ENCODE peak calls at places on chromosomes 16 and 17, in eight cellular contexts. R, Y, F, G, H, C, X and T are unnamed samples.

GRCh38 chr16:54748611-54749190 is 182.0 kb upstream of the IRX5 start:
- DNase-seq in R (no peak), Y (no peak), F (no peak), G (no peak), H (no peak), C (no peak), X (no peak), T (no peak)

GRCh38 chr17:29613371-29613837 is 9.3 kb downstream of the CORO6 start:
- DNase-seq in R (peak; percentile 87), Y (peak; percentile 99), F (peak; percentile 93), G (peak; percentile 96), H (peak; percentile 35), C (peak; percentile 59), X (no peak), T (peak; percentile 95)

GRCh38 chr16:73068546-73069401 is 20.8 kb upstream of the ZFHX3 start:
- DNase-seq in R (peak; percentile 96), Y (no peak), F (peak; percentile 93), G (peak; percentile 9), H (no peak), C (peak; percentile 99), X (no peak), T (no peak)

GRCh38 chr17:40345161-40346034 is 19.1 kb downstream of the GJD3 start:
- DNase-seq in R (peak; percentile 59), Y (no peak), F (peak; percentile 86), G (peak; percentile 90), H (peak; percentile 74), C (peak; percentile 51), X (peak; percentile 76), T (no peak)

GRCh38 chr17:58335061-58335731 is 6.6 kb upstream of the TSPOAP1 start:
- DNase-seq in R (no peak), Y (no peak), F (peak; percentile 47), G (no peak), H (no peak), C (no peak), X (no peak), T (no peak)

GRCh38 chr17:56707312-56708219 is 114.1 kb downstream of the NOG start:
- DNase-seq in R (peak; percentile 22), Y (no peak), F (no peak), G (peak; percentile 63), H (no peak), C (peak; percentile 65), X (no peak), T (no peak)

GRCh38 chr17:17119533-17119932 is 77.3 kb downstream of the MPRIP start:
- DNase-seq in R (peak; percentile 76), Y (no peak), F (peak; percentile 60), G (no peak), H (no peak), C (peak; percentile 86), X (no peak), T (no peak)

GRCh38 chr16:13983625-13984024 is 63.7 kb downstream of the ERCC4 start:
- DNase-seq in R (no peak), Y (peak; percentile 75), F (no peak), G (no peak), H (no peak), C (no peak), X (no peak), T (no peak)

GRCh38 chr17:29883497-29883896 is 46.5 kb downstream of the SSH2 start:
- DNase-seq in R (no peak), Y (no peak), F (no peak), G (no peak), H (no peak), C (peak; percentile 43), X (no peak), T (no peak)

GRCh38 chr17:55159251-55159650 is 105.5 kb upstream of the HLF start:
- DNase-seq in R (peak; percentile 57), Y (no peak), F (no peak), G (no peak), H (no peak), C (peak; percentile 58), X (no peak), T (no peak)

GRCh38 chr17:1239210-1239609 is 31.0 kb upstream of the BHLHA9 start:
- DNase-seq in R (no peak), Y (no peak), F (no peak), G (no peak), H (no peak), C (peak; percentile 55), X (no peak), T (no peak)

GRCh38 chr17:36937001-36937960 is at the start of gene LHX1:
- DNase-seq in R (no peak), Y (no peak), F (no peak), G (peak; percentile 62), H (peak; percentile 65), C (no peak), X (no peak), T (no peak)

GRCh38 chr16:26987631-26988030 is 79.1 kb upstream of the C16orf82 start:
- DNase-seq in R (peak; percentile 92), Y (no peak), F (no peak), G (no peak), H (no peak), C (peak; percentile 94), X (no peak), T (no peak)

GRCh38 chr17:65181237-65182061 is 44.3 kb downstream of the RGS9 start:
- DNase-seq in R (no peak), Y (no peak), F (no peak), G (no peak), H (no peak), C (no peak), X (no peak), T (no peak)

GRCh38 chr17:59093702-59094231 is 12.9 kb downstream of the TRIM37 start:
- DNase-seq in R (peak; percentile 98), Y (no peak), F (peak; percentile 65), G (no peak), H (no peak), C (peak; percentile 97), X (peak; percentile 64), T (no peak)

GRCh38 chr17:50903604-50904521 is 37.7 kb upstream of the TOB1 start:
- DNase-seq in R (peak; percentile 86), Y (no peak), F (no peak), G (no peak), H (no peak), C (peak; percentile 84), X (peak; percentile 59), T (no peak)

GRCh38 chr17:49629447-49629846 is 48.5 kb downstream of the SPOP start:
- DNase-seq in R (no peak), Y (no peak), F (no peak), G (no peak), H (peak; percentile 21), C (no peak), X (no peak), T (no peak)

GRCh38 chr17:3818786-3819185 is 17.8 kb upstream of the ITGAE start:
- DNase-seq in R (no peak), Y (no peak), F (no peak), G (no peak), H (no peak), C (no peak), X (no peak), T (no peak)

GRCh38 chr17:49414622-49415350 is at the start of gene PHB1:
- DNase-seq in R (peak; percentile 97), Y (peak; percentile 98), F (peak; percentile 98), G (peak; percentile 99), H (peak; percentile 97), C (peak; percentile 97), X (peak; percentile 98), T (peak; percentile 99)

DNA sequence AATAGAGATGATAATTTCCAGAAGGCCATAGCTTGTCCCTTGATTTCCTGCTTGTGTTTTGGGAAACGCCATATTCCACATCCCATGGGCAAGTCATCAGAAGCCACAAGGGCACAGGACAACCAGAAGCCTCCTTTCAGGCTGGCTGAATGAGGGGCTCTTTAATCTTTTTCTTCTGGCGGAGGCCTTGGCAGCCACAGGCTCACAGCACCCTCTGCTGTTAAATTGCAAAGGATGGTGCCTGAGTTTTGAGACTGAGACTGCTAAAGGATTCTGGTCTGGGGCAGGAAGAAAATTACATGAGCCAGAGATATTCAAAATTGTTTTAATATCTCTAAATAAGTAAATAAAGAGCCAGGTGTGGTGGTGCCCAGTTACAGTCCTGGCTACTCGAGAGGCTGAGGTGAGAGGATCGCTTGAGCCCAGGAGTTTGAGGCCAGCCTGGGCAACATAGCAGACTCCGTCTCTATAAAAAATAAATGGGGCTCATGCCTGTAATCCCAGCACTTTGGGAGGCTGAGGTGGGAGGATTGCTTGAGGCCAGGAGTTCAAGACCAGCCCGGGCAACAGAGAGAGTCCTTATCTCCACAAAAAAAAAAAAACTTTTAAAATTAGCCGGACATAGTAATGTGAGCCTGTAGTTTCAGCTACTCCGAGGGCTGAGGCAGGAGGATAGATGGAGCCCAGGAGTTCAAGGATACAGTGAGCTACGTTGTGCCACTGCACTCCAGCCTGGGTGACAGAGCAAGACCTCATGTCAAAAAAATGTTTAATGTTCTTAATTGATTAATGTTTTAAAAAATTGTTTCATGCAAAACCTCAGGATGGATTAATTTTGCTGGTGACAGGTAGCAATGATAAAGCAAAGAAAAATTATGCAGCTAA is 26.3 kb downstream of the AARSD1 start:
- DNase-seq in R (peak; percentile 74), Y (no peak), F (peak; percentile 26), G (peak; percentile 82), H (peak; percentile 68), C (peak; percentile 64), X (peak; percentile 57), T (peak; percentile 6)
- TF ChIP-seq CTCF in R (peak; percentile 79), Y (peak; percentile 68), F (peak; percentile 55), G (peak; percentile 75), H (peak; percentile 76), C (peak; percentile 88), X (peak; percentile 69), T (peak; percentile 69)

GRCh38 chr17:83174859-83175550 is 95.6 kb downstream of the METRNL start:
- DNase-seq in R (no peak), Y (no peak), F (peak; percentile 20), G (no peak), H (no peak), C (no peak), X (no peak), T (no peak)
- H3K27ac ChIP-seq in R (no peak overlapping the region), Y (no peak overlapping the region), F (no peak overlapping the region), G (no peak overlapping the region), H (no peak overlapping the region), C (no peak overlapping the region), X (no peak overlapping the region), T (no peak overlapping the region)

GRCh38 chr17:80147035-80147939 is at the start of gene EIF4A3:
- DNase-seq in R (peak; percentile 99), Y (peak; percentile 100), F (peak; percentile 99), G (peak; percentile 99), H (peak; percentile 100), C (peak; percentile 99), X (peak; percentile 98), T (peak; percentile 98)
- TF ChIP-seq CTCF in R (no peak), Y (no peak), F (no peak), G (no peak), H (no peak), C (no peak), X (peak; percentile 1), T (no peak)

DNA sequence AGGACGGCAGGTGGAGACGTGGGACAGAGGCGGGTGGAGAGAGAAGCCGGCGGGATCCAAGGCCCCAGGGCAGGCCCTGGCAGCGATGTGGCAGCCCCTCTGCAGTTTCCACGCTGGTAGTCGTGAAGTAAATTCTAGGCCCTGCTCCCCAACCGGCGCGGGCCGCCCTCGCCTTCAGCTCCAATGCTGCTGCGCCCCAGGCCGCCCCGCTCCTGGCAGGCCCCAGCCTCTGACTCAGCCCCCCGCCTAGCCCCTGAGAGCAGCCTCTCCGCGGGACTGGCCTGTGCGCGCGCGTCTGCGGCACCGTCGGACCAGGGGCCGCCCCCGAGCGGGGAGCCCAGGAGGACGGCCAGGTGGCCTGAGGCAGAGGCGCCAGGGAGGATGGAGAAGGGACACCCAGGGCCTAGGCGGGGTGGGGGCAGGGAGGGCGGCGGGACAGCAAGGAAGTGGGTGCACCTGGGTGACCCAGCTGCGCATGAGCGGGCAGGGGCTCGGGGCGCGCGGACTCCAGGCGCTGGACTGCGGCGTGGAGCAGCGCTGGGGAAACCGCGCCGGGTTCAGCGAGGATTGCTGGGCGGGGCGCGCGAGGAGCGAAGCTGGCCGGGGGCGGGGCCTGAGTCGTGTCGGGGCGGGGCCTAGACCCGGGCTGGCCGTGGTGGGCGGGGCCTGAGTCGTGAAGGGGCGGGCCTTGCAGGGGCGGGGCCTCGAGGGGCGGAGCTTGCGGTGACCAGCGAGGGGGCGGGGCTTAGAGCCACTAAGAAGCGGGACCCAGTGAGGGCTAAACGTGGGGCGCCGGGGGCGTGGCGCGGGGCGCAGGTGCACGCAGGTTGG is 29.6 kb downstream of the ZNF778 start:
- DNase-seq in R (peak; percentile 87), Y (peak; percentile 97), F (peak; percentile 94), G (peak; percentile 95), H (peak; percentile 100), C (peak; percentile 79), X (peak; percentile 95), T (peak; percentile 93)
- H3K27ac ChIP-seq in R (peak overlapping the region; percentile 10), Y (peak overlapping the region; percentile 47), F (peak overlapping the region; percentile 84), G (no peak overlapping the region), H (peak overlapping the region; percentile 66), C (peak overlapping the region; percentile 26), X (peak overlapping the region; percentile 76), T (peak overlapping the region; percentile 16)